ENCODE peak calls at places on chromosomes 6 and 20, in six cellular contexts. F, U, G, D, R and S are unnamed samples.

GRCh38 chr6:72182337-72183246 is 296.2 kb downstream of the RIMS1 start:
- DNase-seq in F (peak; percentile 10), U (no peak), G (peak; percentile 5), D (no peak), R (no peak), S (peak; percentile 82)

GRCh38 chr6:55902796-55903195 is 27.4 kb upstream of the BMP5 start:
- DNase-seq in F (no peak), U (no peak), G (no peak), D (no peak), R (no peak), S (no peak)

GRCh38 chr20:4455996-4456395 is 265.7 kb upstream of the PRND start:
- DNase-seq in F (no peak), U (no peak), G (no peak), D (no peak), R (no peak), S (no peak)

GRCh38 chr6:151494235-151494950 is 576 bp downstream of the CCDC170 start:
- DNase-seq in F (peak; percentile 38), U (no peak), G (no peak), D (no peak), R (no peak), S (peak; percentile 14)

GRCh38 chr20:62804632-62805364 is at the start of gene OGFR:
- DNase-seq in F (peak; percentile 66), U (peak; percentile 46), G (peak; percentile 41), D (peak; percentile 68), R (peak; percentile 67), S (no peak)

GRCh38 chr6:2579241-2579761 is 171.4 kb downstream of the MYLK4 start:
- DNase-seq in F (no peak), U (no peak), G (no peak), D (no peak), R (no peak), S (no peak)

GRCh38 chr6:73823832-73824231 is 127.8 kb downstream of the CD109 start:
- DNase-seq in F (no peak), U (no peak), G (no peak), D (no peak), R (no peak), S (no peak)

GRCh38 chr6:89985744-89986493 is 91.7 kb downstream of the GJA10 start:
- DNase-seq in F (peak; percentile 25), U (no peak), G (no peak), D (no peak), R (no peak), S (no peak)

GRCh38 chr20:37388831-37389230 is 42.9 kb downstream of the SRC start:
- DNase-seq in F (no peak), U (no peak), G (no peak), D (no peak), R (no peak), S (no peak)

GRCh38 chr6:136772685-136773472 is 19.4 kb downstream of the MAP3K5 start:
- DNase-seq in F (no peak), U (no peak), G (peak; percentile 32), D (no peak), R (no peak), S (no peak)

GRCh38 chr6:33112148-33112547 is 36.4 kb downstream of the HLA-DPB1 start:
- DNase-seq in F (no peak), U (no peak), G (no peak), D (no peak), R (peak; percentile 18), S (peak; percentile 5)

GRCh38 chr20:44561876-44562275 is 20.5 kb upstream of the PKIG start:
- DNase-seq in F (no peak), U (no peak), G (no peak), D (no peak), R (no peak), S (no peak)

GRCh38 chr6:49423817-49424216 is 39.2 kb downstream of the MMUT start:
- DNase-seq in F (no peak), U (no peak), G (no peak), D (no peak), R (no peak), S (peak; percentile 50)

GRCh38 chr6:31070711-31071197 is 41.6 kb downstream of the C6orf15 start:
- DNase-seq in F (no peak), U (no peak), G (no peak), D (no peak), R (no peak), S (no peak)

GRCh38 chr6:141316236-141316635 is 816.5 kb upstream of the GJE1 start:
- DNase-seq in F (no peak), U (no peak), G (no peak), D (no peak), R (no peak), S (no peak)

GRCh38 chr20:31788578-31788977 is 30.6 kb upstream of the MYLK2 start:
- DNase-seq in F (peak; percentile 36), U (no peak), G (no peak), D (no peak), R (no peak), S (no peak)

GRCh38 chr6:134111062-134111677 is 58.7 kb upstream of the SLC2A12 start:
- DNase-seq in F (no peak), U (no peak), G (no peak), D (no peak), R (peak; percentile 43), S (no peak)

GRCh38 chr6:73854998-73855718 is 159.2 kb downstream of the CD109 start:
- DNase-seq in F (no peak), U (no peak), G (peak; percentile 54), D (no peak), R (peak; percentile 22), S (peak; percentile 28)

GRCh38 chr6:111604259-111605099 is 1.2 kb downstream of the TRAF3IP2 start:
- DNase-seq in F (peak; percentile 77), U (no peak), G (no peak), D (no peak), R (no peak), S (no peak)

GRCh38 chr6:16136086-16136485 is 7.2 kb downstream of the MYLIP start:
- DNase-seq in F (no peak), U (peak; percentile 20), G (no peak), D (no peak), R (peak; percentile 42), S (no peak)

GRCh38 chr6:130815200-130816071 is 11.8 kb upstream of the SMLR1 start:
- DNase-seq in F (no peak), U (no peak), G (no peak), D (no peak), R (no peak), S (no peak)

GRCh38 chr6:4041480-4041879 is 37.5 kb downstream of the FAM217A start:
- DNase-seq in F (no peak), U (no peak), G (no peak), D (no peak), R (no peak), S (no peak)

GRCh38 chr6:17130786-17131185 is 28.9 kb downstream of the STMND1 start:
- DNase-seq in F (no peak), U (no peak), G (no peak), D (no peak), R (no peak), S (no peak)